ENCODE peak calls at places on chromosomes 3 and 15, in five cellular contexts. One of them, this sample, is unnamed.

GRCh38 chr3:21274000-21274671 is 476.9 kb downstream of the ZNF385D start:
- DNase-seq in fibroblast of the aortic adventitia: peak; percentile 78
- DNase-seq in GM10248: no peak
- DNase-seq in stomach: no peak
- DNase-seq in progenitor cell of endocrine pancreas: no peak
- DNase-seq in this sample: no peak

GRCh38 chr3:141795719-141796435 is 32.7 kb downstream of the GRK7 start:
- DNase-seq in stomach: no peak
- DNase-seq in progenitor cell of endocrine pancreas: no peak
- DNase-seq in fibroblast of the aortic adventitia: peak; percentile 84
- DNase-seq in GM10248: no peak
- DNase-seq in this sample: no peak

GRCh38 chr15:40826123-40827075 is 2.1 kb downstream of the PPP1R14D start:
- DNase-seq in fibroblast of the aortic adventitia: no peak
- DNase-seq in GM10248: no peak
- DNase-seq in stomach: no peak
- DNase-seq in progenitor cell of endocrine pancreas: no peak
- DNase-seq in this sample: no peak

GRCh38 chr3:5092018-5092417 is 30.1 kb upstream of the ARL8B start:
- DNase-seq in fibroblast of the aortic adventitia: no peak
- DNase-seq in progenitor cell of endocrine pancreas: no peak
- DNase-seq in stomach: no peak
- DNase-seq in GM10248: no peak
- DNase-seq in this sample: no peak

GRCh38 chr15:101105059-101105851 is 146.6 kb downstream of the CHSY1 start:
- DNase-seq in GM10248: no peak
- DNase-seq in progenitor cell of endocrine pancreas: no peak
- DNase-seq in stomach: no peak
- DNase-seq in fibroblast of the aortic adventitia: peak; percentile 16
- DNase-seq in this sample: no peak

GRCh38 chr15:38647683-38648082 is 83.1 kb upstream of the RASGRP1 start:
- DNase-seq in stomach: no peak
- DNase-seq in progenitor cell of endocrine pancreas: no peak
- DNase-seq in fibroblast of the aortic adventitia: peak; percentile 32
- DNase-seq in GM10248: no peak
- DNase-seq in this sample: no peak

GRCh38 chr3:65996605-65997004 is 42.1 kb downstream of the MAGI1 start:
- DNase-seq in stomach: peak; percentile 48
- DNase-seq in GM10248: no peak
- DNase-seq in fibroblast of the aortic adventitia: peak; percentile 25
- DNase-seq in progenitor cell of endocrine pancreas: no peak
- DNase-seq in this sample: no peak

GRCh38 chr3:72065872-72066641 is 281.1 kb upstream of the PROK2 start:
- DNase-seq in GM10248: no peak
- DNase-seq in stomach: no peak
- DNase-seq in progenitor cell of endocrine pancreas: no peak
- DNase-seq in fibroblast of the aortic adventitia: no peak
- DNase-seq in this sample: no peak

GRCh38 chr15:91885714-91886265 is 32.3 kb downstream of the SLCO3A1 start:
- DNase-seq in stomach: no peak
- DNase-seq in fibroblast of the aortic adventitia: no peak
- DNase-seq in GM10248: no peak
- DNase-seq in progenitor cell of endocrine pancreas: no peak
- DNase-seq in this sample: no peak

GRCh38 chr3:15933439-15934144 is 135.8 kb upstream of the ANKRD28 start:
- DNase-seq in fibroblast of the aortic adventitia: peak; percentile 50
- DNase-seq in progenitor cell of endocrine pancreas: no peak
- DNase-seq in GM10248: no peak
- DNase-seq in stomach: no peak
- DNase-seq in this sample: no peak

GRCh38 chr3:155960060-155960459 is 89.6 kb downstream of the GMPS start:
- DNase-seq in stomach: no peak
- DNase-seq in GM10248: no peak
- DNase-seq in progenitor cell of endocrine pancreas: no peak
- DNase-seq in fibroblast of the aortic adventitia: peak; percentile 94
- DNase-seq in this sample: no peak

GRCh38 chr3:39279745-39280517 is at the start of gene CX3CR1:
- DNase-seq in fibroblast of the aortic adventitia: no peak
- DNase-seq in progenitor cell of endocrine pancreas: no peak
- DNase-seq in stomach: no peak
- DNase-seq in GM10248: no peak
- DNase-seq in this sample: no peak

GRCh38 chr15:84824260-84824690 is 7.1 kb downstream of the ALPK3 start:
- DNase-seq in progenitor cell of endocrine pancreas: no peak
- DNase-seq in stomach: no peak
- DNase-seq in GM10248: no peak
- DNase-seq in fibroblast of the aortic adventitia: peak; percentile 85
- DNase-seq in this sample: no peak

GRCh38 chr15:96330064-96330449 is 443 bp upstream of the NR2F2 start:
- DNase-seq in fibroblast of the aortic adventitia: peak; percentile 89
- DNase-seq in progenitor cell of endocrine pancreas: no peak
- DNase-seq in stomach: no peak
- DNase-seq in GM10248: no peak
- DNase-seq in this sample: peak; percentile 72

GRCh38 chr15:67405208-67406191 is 115.4 kb upstream of the C15orf61 start:
- DNase-seq in stomach: no peak
- DNase-seq in progenitor cell of endocrine pancreas: no peak
- DNase-seq in GM10248: no peak
- DNase-seq in fibroblast of the aortic adventitia: peak; percentile 77
- DNase-seq in this sample: no peak

GRCh38 chr3:42493126-42493797 is 9.2 kb upstream of the VIPR1 start:
- DNase-seq in fibroblast of the aortic adventitia: no peak
- DNase-seq in progenitor cell of endocrine pancreas: no peak
- DNase-seq in stomach: peak; percentile 9
- DNase-seq in GM10248: no peak
- DNase-seq in this sample: no peak

GRCh38 chr3:143155756-143156155 is 36.2 kb downstream of the CHST2 start:
- DNase-seq in stomach: no peak
- DNase-seq in fibroblast of the aortic adventitia: no peak
- DNase-seq in GM10248: no peak
- DNase-seq in progenitor cell of endocrine pancreas: no peak
- DNase-seq in this sample: no peak

GRCh38 chr3:133910422-133910821 is 14.7 kb upstream of the RAB6B start:
- DNase-seq in GM10248: no peak
- DNase-seq in stomach: no peak
- DNase-seq in fibroblast of the aortic adventitia: no peak
- DNase-seq in progenitor cell of endocrine pancreas: no peak
- DNase-seq in this sample: no peak

GRCh38 chr3:126083138-126083445 is 832 bp downstream of the SLC41A3 start:
- DNase-seq in fibroblast of the aortic adventitia: no peak
- DNase-seq in GM10248: peak; percentile 30
- DNase-seq in progenitor cell of endocrine pancreas: no peak
- DNase-seq in stomach: no peak
- DNase-seq in this sample: no peak

GRCh38 chr3:63847718-63848450 is 15.7 kb downstream of the THOC7 start:
- DNase-seq in GM10248: no peak
- DNase-seq in fibroblast of the aortic adventitia: no peak
- DNase-seq in stomach: no peak
- DNase-seq in progenitor cell of endocrine pancreas: no peak
- DNase-seq in this sample: no peak
- TF ChIP-seq CTCF in GM10248: no peak
- TF ChIP-seq CTCF in fibroblast of the aortic adventitia: no peak
- TF ChIP-seq CTCF in stomach: no peak
- TF ChIP-seq CTCF in progenitor cell of endocrine pancreas: no peak
- TF ChIP-seq CTCF in this sample: no peak

GRCh38 chr3:55544219-55544618 is 57.1 kb upstream of the WNT5A start:
- DNase-seq in stomach: no peak
- DNase-seq in fibroblast of the aortic adventitia: no peak
- DNase-seq in progenitor cell of endocrine pancreas: no peak
- DNase-seq in GM10248: no peak
- DNase-seq in this sample: no peak

GRCh38 chr3:55551644-55552043 is 64.5 kb upstream of the WNT5A start:
- DNase-seq in stomach: no peak
- DNase-seq in fibroblast of the aortic adventitia: no peak
- DNase-seq in progenitor cell of endocrine pancreas: no peak
- DNase-seq in GM10248: no peak
- DNase-seq in this sample: no peak

GRCh38 chr3:55549172-55549571 is 62.1 kb upstream of the WNT5A start:
- DNase-seq in progenitor cell of endocrine pancreas: no peak
- DNase-seq in stomach: no peak
- DNase-seq in GM10248: no peak
- DNase-seq in fibroblast of the aortic adventitia: peak; percentile 31
- DNase-seq in this sample: no peak

GRCh38 chr3:55543228-55543627 is 56.1 kb upstream of the WNT5A start:
- DNase-seq in stomach: no peak
- DNase-seq in fibroblast of the aortic adventitia: no peak
- DNase-seq in GM10248: no peak
- DNase-seq in progenitor cell of endocrine pancreas: no peak
- DNase-seq in this sample: no peak

DNA sequence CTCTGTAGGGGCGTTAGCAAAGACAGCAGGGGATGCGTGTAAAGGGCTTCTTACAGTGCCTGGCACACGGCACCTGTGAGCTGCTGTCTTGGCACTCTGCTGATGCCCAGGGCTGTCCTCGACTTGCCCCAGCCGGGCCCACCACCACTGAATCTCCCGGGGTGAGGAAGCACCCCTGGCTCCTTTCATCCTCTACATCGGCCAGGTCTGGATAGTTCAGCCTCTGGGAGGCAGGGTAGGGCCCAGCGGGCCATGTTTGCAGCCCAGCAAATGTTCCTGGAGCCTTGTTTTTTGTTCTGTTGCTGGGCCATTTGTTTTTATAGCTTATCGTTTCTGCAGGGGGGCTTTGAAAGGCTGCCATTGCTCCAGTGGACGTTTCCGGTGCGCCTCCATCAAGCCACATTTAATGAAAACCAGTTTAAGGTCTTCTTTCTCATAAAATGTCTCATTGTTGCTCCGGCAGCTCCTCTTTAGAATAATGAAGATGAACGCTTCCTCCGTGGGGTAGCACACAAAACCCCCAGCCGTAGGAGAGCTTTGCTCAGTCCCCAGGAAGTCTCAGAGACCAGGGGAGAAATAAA is 60.1 kb upstream of the WNT5A start:
- DNase-seq in progenitor cell of endocrine pancreas: no peak
- DNase-seq in GM10248: no peak
- DNase-seq in fibroblast of the aortic adventitia: no peak
- DNase-seq in stomach: no peak
- DNase-seq in this sample: no peak
- TF ChIP-seq CTCF in progenitor cell of endocrine pancreas: no peak
- TF ChIP-seq CTCF in GM10248: no peak
- TF ChIP-seq CTCF in fibroblast of the aortic adventitia: no peak
- TF ChIP-seq CTCF in stomach: no peak
- TF ChIP-seq CTCF in this sample: no peak

GRCh38 chr15:76327191-76328105 is 9.1 kb upstream of the ISL2 start:
- DNase-seq in progenitor cell of endocrine pancreas: no peak
- DNase-seq in GM10248: no peak
- DNase-seq in fibroblast of the aortic adventitia: peak; percentile 28
- DNase-seq in stomach: no peak
- DNase-seq in this sample: no peak

GRCh38 chr15:76332796-76333195 is 3.8 kb upstream of the ISL2 start:
- DNase-seq in progenitor cell of endocrine pancreas: no peak
- DNase-seq in stomach: no peak
- DNase-seq in fibroblast of the aortic adventitia: no peak
- DNase-seq in GM10248: no peak
- DNase-seq in this sample: no peak

GRCh38 chr15:76328962-76329361 is 7.6 kb upstream of the ISL2 start:
- DNase-seq in GM10248: no peak
- DNase-seq in progenitor cell of endocrine pancreas: no peak
- DNase-seq in stomach: no peak
- DNase-seq in fibroblast of the aortic adventitia: peak; percentile 31
- DNase-seq in this sample: no peak

GRCh38 chr15:76328106-76328696 is 8.4 kb upstream of the ISL2 start:
- DNase-seq in GM10248: no peak
- DNase-seq in stomach: no peak
- DNase-seq in fibroblast of the aortic adventitia: no peak
- DNase-seq in progenitor cell of endocrine pancreas: no peak
- DNase-seq in this sample: no peak

GRCh38 chr15:76330281-76330680 is 6.3 kb upstream of the ISL2 start:
- DNase-seq in fibroblast of the aortic adventitia: peak; percentile 73
- DNase-seq in GM10248: no peak
- DNase-seq in stomach: peak; percentile 77
- DNase-seq in progenitor cell of endocrine pancreas: no peak
- DNase-seq in this sample: peak; percentile 50
- TF ChIP-seq CTCF in fibroblast of the aortic adventitia: peak; percentile 83
- TF ChIP-seq CTCF in GM10248: peak; percentile 30
- TF ChIP-seq CTCF in stomach: peak; percentile 40
- TF ChIP-seq CTCF in progenitor cell of endocrine pancreas: peak; percentile 59
- TF ChIP-seq CTCF in this sample: peak; percentile 45

DNA sequence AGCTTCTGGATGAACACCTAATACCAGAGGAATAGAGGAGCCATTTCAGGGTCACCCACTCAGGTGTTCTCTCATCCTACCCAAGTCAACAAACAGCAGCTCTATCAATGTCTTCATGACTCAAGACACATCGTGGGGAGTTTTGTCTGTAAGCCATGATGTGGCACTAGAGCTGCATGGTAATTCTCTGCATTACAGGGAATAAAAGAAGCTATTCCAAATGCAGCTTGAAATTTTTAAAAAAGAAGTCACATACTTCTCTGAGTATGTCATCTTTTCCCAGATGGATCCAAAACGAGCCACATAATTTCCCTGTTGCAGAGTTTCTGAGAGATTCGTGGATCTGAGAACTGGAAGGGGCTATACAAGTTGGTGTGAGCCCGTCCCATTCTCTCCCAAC is 6.1 kb upstream of the THSD4 start:
- DNase-seq in stomach: no peak
- DNase-seq in GM10248: no peak
- DNase-seq in progenitor cell of endocrine pancreas: no peak
- DNase-seq in fibroblast of the aortic adventitia: peak; percentile 86
- DNase-seq in this sample: no peak
- TF ChIP-seq CTCF in stomach: no peak
- TF ChIP-seq CTCF in GM10248: no peak
- TF ChIP-seq CTCF in progenitor cell of endocrine pancreas: no peak
- TF ChIP-seq CTCF in fibroblast of the aortic adventitia: peak; percentile 50
- TF ChIP-seq CTCF in this sample: no peak

GRCh38 chr3:196974661-196975060 is 6.0 kb upstream of the PIGZ start:
- DNase-seq in fibroblast of the aortic adventitia: no peak
- DNase-seq in progenitor cell of endocrine pancreas: no peak
- DNase-seq in stomach: peak; percentile 9
- DNase-seq in GM10248: no peak
- DNase-seq in this sample: no peak
- TF ChIP-seq CTCF in fibroblast of the aortic adventitia: no peak
- TF ChIP-seq CTCF in progenitor cell of endocrine pancreas: no peak
- TF ChIP-seq CTCF in stomach: no peak
- TF ChIP-seq CTCF in GM10248: no peak
- TF ChIP-seq CTCF in this sample: no peak

GRCh38 chr3:40751652-40752051 is 226.9 kb downstream of the ZNF621 start:
- DNase-seq in progenitor cell of endocrine pancreas: no peak
- DNase-seq in fibroblast of the aortic adventitia: no peak
- DNase-seq in stomach: no peak
- DNase-seq in GM10248: no peak
- DNase-seq in this sample: no peak
- TF ChIP-seq CTCF in progenitor cell of endocrine pancreas: no peak
- TF ChIP-seq CTCF in fibroblast of the aortic adventitia: no peak
- TF ChIP-seq CTCF in stomach: no peak
- TF ChIP-seq CTCF in GM10248: no peak
- TF ChIP-seq CTCF in this sample: no peak

DNA sequence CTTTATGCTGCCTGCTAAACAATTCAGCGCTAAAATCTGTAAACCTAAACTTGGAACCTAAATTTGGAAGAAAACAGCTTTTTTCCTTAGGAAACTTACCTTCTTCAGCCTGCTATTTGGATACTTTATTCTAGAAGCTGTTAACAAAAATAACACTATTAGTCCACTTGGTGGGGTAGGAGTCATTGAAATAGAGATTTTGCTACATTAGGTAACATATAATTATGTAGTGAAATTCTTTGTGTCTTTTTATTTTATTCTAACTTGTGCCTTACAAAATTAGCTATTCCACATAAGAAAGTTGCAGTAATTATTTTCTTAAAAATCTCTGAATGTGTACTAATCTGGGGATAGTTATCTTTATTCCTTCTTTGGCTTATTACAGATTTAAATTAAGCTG is 360.4 kb upstream of the ROBO2 start:
- DNase-seq in stomach: no peak
- DNase-seq in progenitor cell of endocrine pancreas: no peak
- DNase-seq in GM10248: no peak
- DNase-seq in fibroblast of the aortic adventitia: no peak
- DNase-seq in this sample: no peak
- TF ChIP-seq CTCF in stomach: no peak
- TF ChIP-seq CTCF in progenitor cell of endocrine pancreas: peak; percentile 59
- TF ChIP-seq CTCF in GM10248: no peak
- TF ChIP-seq CTCF in fibroblast of the aortic adventitia: no peak
- TF ChIP-seq CTCF in this sample: no peak

This sample was measured in glutamatergic neuron.